ENCODE peak calls at places on chromosome 11, in nine cellular contexts. M is effector memory CD8-positive, alpha-beta T cell; C is NCI-H187; A is activated T-helper 1 cell treated with anti-CD3 and anti-CD28 coated beads, Interleukin-12 subunit alpha, Interleukin-12 subunit beta, Interleukin-2, Interleukin-4 antibody, amounts not matched to agents 30 ng/mL and 10 ng/mL and 1 ng/mL, durations not matched to agents 14 hours and 24 hours and 36 hours; W is HEK293T; J is IMR-90; U is NCI-H69; Q is tibial artery; D is GM23338. Z is an unnamed sample.
A peak's percentile ranks its signal among the peaks of the same experiment; 100 is the strongest.

GRCh38 chr11:71354394-71355105 is 93.6 kb downstream of the DHCR7 start:
- DNase-seq in D (no peak), Q (no peak), J (no peak), M (no peak), A (no peak), U (no peak), C (no peak), W (no peak), Z (no peak)

GRCh38 chr11:69170704-69171103 is 15.0 kb downstream of the SMIM38 start:
- DNase-seq in Q (no peak), C (no peak), A (no peak), M (no peak), J (no peak), D (no peak), W (no peak), U (peak; percentile 19), Z (no peak)

GRCh38 chr11:114168691-114169090 is 109.2 kb downstream of the ZBTB16 start:
- DNase-seq in C (no peak), M (no peak), J (no peak), D (no peak), W (no peak), A (no peak), U (peak; percentile 93), Q (no peak), Z (no peak)

GRCh38 chr11:14424096-14424495 is 65.1 kb upstream of the RRAS2 start:
- DNase-seq in U (no peak), A (no peak), J (peak; percentile 80), M (no peak), C (no peak), Q (no peak), D (no peak), W (no peak), Z (no peak)

GRCh38 chr11:24196733-24197132 is 300.1 kb upstream of the LUZP2 start:
- DNase-seq in W (no peak), A (no peak), D (no peak), C (no peak), Q (no peak), U (no peak), J (no peak), M (no peak), Z (no peak)

GRCh38 chr11:35539781-35540281 is 14.4 kb upstream of the PAMR1 start:
- DNase-seq in A (no peak), J (peak; percentile 86), M (no peak), U (no peak), C (no peak), D (no peak), W (no peak), Q (peak; percentile 78), Z (peak; percentile 4)

GRCh38 chr11:26014456-26015115 is 317.3 kb upstream of the ANO3 start:
- DNase-seq in M (no peak), D (no peak), Q (no peak), A (no peak), W (no peak), J (no peak), U (no peak), C (no peak), Z (no peak)

GRCh38 chr11:4095509-4096230 is 1.1 kb downstream of the RRM1 start:
- DNase-seq in M (no peak), U (peak; percentile 47), D (no peak), W (no peak), A (no peak), Q (no peak), C (no peak), J (peak; percentile 78), Z (no peak)

GRCh38 chr11:66325140-66325754 is 8.4 kb upstream of the CD248 start:
- DNase-seq in U (peak; percentile 42), A (no peak), W (no peak), Q (no peak), C (no peak), M (no peak), D (no peak), J (no peak), Z (peak; percentile 38)

GRCh38 chr11:61362542-61362875 is 335 bp downstream of the TMEM138 start:
- DNase-seq in Q (no peak), W (peak; percentile 27), M (no peak), J (peak; percentile 65), C (no peak), U (peak; percentile 70), D (peak; percentile 48), A (peak; percentile 16), Z (peak; percentile 66)

GRCh38 chr11:119806064-119806915 is 77.3 kb upstream of the NECTIN1 start:
- DNase-seq in A (no peak), C (no peak), W (no peak), M (no peak), J (no peak), D (no peak), U (peak; percentile 47), Q (no peak), Z (no peak)

GRCh38 chr11:91926967-91927366 is 297.7 kb upstream of the FAT3 start:
- DNase-seq in W (no peak), U (peak; percentile 51), J (no peak), D (no peak), A (no peak), M (no peak), C (no peak), Q (peak; percentile 53), Z (no peak)

GRCh38 chr11:12319734-12320387 is 57.5 kb upstream of the PARVA start:
- DNase-seq in J (peak; percentile 22), Q (no peak), C (peak; percentile 91), D (no peak), M (no peak), A (no peak), U (peak; percentile 96), W (no peak), Z (peak; percentile 74)

GRCh38 chr11:126072821-126073594 is 10.3 kb upstream of the CDON start:
- DNase-seq in C (no peak), M (no peak), U (no peak), A (no peak), W (no peak), J (no peak), Q (no peak), D (no peak), Z (no peak)

GRCh38 chr11:93225642-93226041 is 27.9 kb upstream of the SLC36A4 start:
- DNase-seq in Q (no peak), U (peak; percentile 89), J (peak; percentile 16), W (no peak), D (peak; percentile 8), C (no peak), M (no peak), A (no peak), Z (peak; percentile 27)